ENCODE peak calls at places on chromosomes 12 and 14, in five cellular contexts. C, L, A, G and F are unnamed samples.

GRCh38 chr14:68132722-68133121 is 313.1 kb downstream of the RAD51B start:
- DNase-seq in C (no peak), L (no peak), A (no peak), G (no peak), F (no peak)

GRCh38 chr14:104954746-104955395 is 23.3 kb downstream of the AHNAK2 start:
- DNase-seq in C (no peak), L (no peak), A (no peak), G (no peak), F (no peak)

GRCh38 chr12:3607821-3608220 is 116.8 kb downstream of the PRMT8 start:
- DNase-seq in C (no peak), L (no peak), A (no peak), G (no peak), F (no peak)

GRCh38 chr12:130506844-130507243 is 169.2 kb downstream of the PIWIL1 start:
- DNase-seq in C (peak), L (no peak), A (no peak), G (no peak), F (no peak)

GRCh38 chr12:132588821-132589669 is 21.3 kb downstream of the LRCOL1 start:
- DNase-seq in C (no peak), L (no peak), A (no peak), G (no peak), F (no peak)

GRCh38 chr14:105978618-105979295 is 452.4 kb downstream of the TMEM121 start:
- DNase-seq in C (no peak), L (no peak), A (no peak), G (no peak), F (no peak)

GRCh38 chr12:56361487-56362129 is 1.0 kb downstream of the APOF start:
- DNase-seq in C (no peak), L (no peak), A (no peak), G (no peak), F (no peak)

GRCh38 chr12:24864796-24865125 is 84.1 kb downstream of the BCAT1 start:
- DNase-seq in C (no peak), L (no peak), A (no peak), G (no peak), F (peak)

GRCh38 chr12:83145325-83145724 is 458.6 kb downstream of the TMTC2 start:
- DNase-seq in C (no peak), L (no peak), A (no peak), G (no peak), F (no peak)
- TF ChIP-seq ZBTB33 in C (no peak), L (no peak), A (no peak), G (no peak), F (no peak)

GRCh38 chr12:13288501-13288900 is 92.0 kb downstream of the EMP1 start:
- DNase-seq in C (peak), L (no peak), A (no peak), G (no peak), F (no peak)

GRCh38 chr12:13289644-13290285 is 93.2 kb downstream of the EMP1 start:
- DNase-seq in C (no peak), L (no peak), A (no peak), G (no peak), F (no peak)

GRCh38 chr12:13288937-13289643 is 92.6 kb downstream of the EMP1 start:
- DNase-seq in C (no peak), L (no peak), A (no peak), G (no peak), F (no peak)

GRCh38 chr12:13293086-13293485 is 96.6 kb downstream of the EMP1 start:
- DNase-seq in C (no peak), L (no peak), A (no peak), G (no peak), F (no peak)
- TF ChIP-seq ZBTB33 in C (no peak), L (no peak), A (no peak), G (no peak), F (no peak)

GRCh38 chr12:93089805-93090569 is 160.9 kb upstream of the EEA1 start:
- DNase-seq in C (peak), L (no peak), A (peak), G (no peak), F (no peak)
- TF ChIP-seq ZBTB33 in C (no peak), L (no peak), A (no peak), G (no peak), F (no peak)

DNA sequence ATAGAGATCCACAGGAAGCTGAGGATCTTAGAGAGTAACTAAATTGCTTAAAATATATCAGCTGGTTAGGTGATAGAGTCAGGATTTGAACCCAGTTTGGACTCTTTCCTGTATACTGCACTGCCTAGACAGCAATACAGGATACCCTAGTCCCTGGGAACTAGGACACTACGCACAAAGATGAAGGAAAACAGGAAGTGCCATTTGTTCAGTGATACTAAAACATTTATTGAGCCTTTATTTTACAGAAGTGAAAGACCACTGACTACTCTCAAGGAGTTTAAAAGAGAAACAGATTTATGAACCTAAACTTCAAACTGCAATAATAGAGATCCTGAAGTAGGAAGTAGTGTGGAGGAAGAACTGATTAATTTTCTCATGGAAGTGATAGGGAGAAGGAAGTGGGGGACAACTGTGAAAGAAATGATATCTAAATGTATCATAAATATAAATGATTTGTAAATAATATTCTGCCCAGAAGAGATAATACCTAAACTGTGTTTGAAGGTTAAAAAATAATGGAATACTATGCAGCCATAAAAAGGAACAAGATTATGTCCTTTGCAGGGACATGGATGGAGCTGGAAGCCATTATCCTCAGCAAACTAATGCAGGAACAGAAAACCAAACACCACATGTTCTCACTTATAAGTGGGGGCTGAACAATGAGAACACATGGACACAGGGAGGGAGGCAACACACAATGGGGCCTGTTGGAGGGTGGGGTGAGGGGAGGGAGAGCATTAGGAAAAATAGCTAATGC is 18.2 kb downstream of the MSRB3 start:
- DNase-seq in C (no peak), L (no peak), A (no peak), G (no peak), F (no peak)
- TF ChIP-seq ZBTB33 in C (no peak), L (no peak), A (no peak), G (no peak), F (no peak)